ENCODE peak calls at places on chromosomes 11 and 22, in eight cellular contexts. O, R, S, F, E, Z, I and D are unnamed samples.

GRCh38 chr22:37234736-37235711 is 9.0 kb downstream of the RAC2 start:
- DNase-seq in E (no peak), F (no peak), S (no peak), R (no peak), I (no peak), O (no peak), Z (no peak), D (no peak)

GRCh38 chr11:123738374-123738773 is 3.1 kb downstream of the ZNF202 start:
- DNase-seq in O (no peak), R (no peak), E (no peak), Z (no peak), S (no peak), I (no peak), F (no peak), D (no peak)

GRCh38 chr11:70721006-70721405 is 322.7 kb downstream of the CTTN start:
- DNase-seq in Z (no peak), I (no peak), R (no peak), S (no peak), F (no peak), O (no peak), E (no peak), D (no peak)

GRCh38 chr11:77470971-77471370 is 2.9 kb downstream of the PAK1 start:
- DNase-seq in S (no peak), F (no peak), E (no peak), I (no peak), O (no peak), Z (no peak), R (no peak), D (no peak)

GRCh38 chr11:122741613-122742012 is 86.1 kb downstream of the UBASH3B start:
- DNase-seq in S (no peak), E (no peak), I (no peak), O (no peak), R (no peak), Z (no peak), F (no peak), D (no peak)

GRCh38 chr11:7544021-7544420 is 30.2 kb downstream of the PPFIBP2 start:
- DNase-seq in S (no peak), Z (no peak), O (no peak), I (no peak), R (no peak), E (no peak), F (no peak), D (no peak)

GRCh38 chr11:60867871-60868681 is 734 bp downstream of the ZP1 start:
- DNase-seq in S (no peak), I (no peak), E (no peak), R (no peak), F (no peak), Z (no peak), O (no peak), D (no peak)

GRCh38 chr11:13963169-13963948 is 836 bp downstream of the SPON1 start:
- DNase-seq in O (peak), F (no peak), Z (peak), E (peak), R (no peak), S (peak), I (no peak), D (no peak)

GRCh38 chr22:36467946-36468345 is 13.5 kb downstream of the TXN2 start:
- DNase-seq in Z (peak), R (peak), O (no peak), I (no peak), E (no peak), F (no peak), S (no peak), D (no peak)

GRCh38 chr22:50262460-50262911 is 1.0 kb upstream of the MAPK12 start:
- DNase-seq in R (peak), I (no peak), F (no peak), O (no peak), Z (no peak), E (no peak), S (no peak), D (no peak)

GRCh38 chr11:101442171-101442570 is 141.6 kb downstream of the TRPC6 start:
- DNase-seq in E (no peak), I (no peak), Z (peak), R (no peak), O (no peak), F (no peak), S (no peak), D (no peak)

GRCh38 chr22:17563936-17564391 is 666 bp downstream of the SLC25A18 start:
- DNase-seq in I (no peak), E (no peak), S (no peak), O (no peak), R (no peak), Z (peak), F (no peak), D (no peak)

GRCh38 chr11:103637250-103637649 is 399.2 kb upstream of the DDI1 start:
- DNase-seq in E (no peak), S (no peak), F (no peak), O (no peak), R (no peak), I (no peak), Z (peak), D (no peak)

GRCh38 chr22:49727191-49727880 is 100.3 kb downstream of the BRD1 start:
- DNase-seq in Z (no peak), I (no peak), S (no peak), F (no peak), E (peak), R (no peak), O (no peak), D (no peak)

GRCh38 chr11:102449651-102450570 is 2.7 kb downstream of the TMEM123 start:
- DNase-seq in E (no peak), S (no peak), O (no peak), R (no peak), F (no peak), I (no peak), Z (peak), D (no peak)

GRCh38 chr11:76164861-76165751 is 41.2 kb downstream of the WNT11 start:
- DNase-seq in I (no peak), Z (no peak), S (no peak), R (no peak), F (no peak), O (no peak), E (no peak), D (no peak)

GRCh38 chr11:32121012-32121411 is 30.1 kb downstream of the RCN1 start:
- DNase-seq in F (no peak), O (no peak), E (no peak), Z (no peak), R (no peak), I (no peak), S (no peak), D (no peak)

GRCh38 chr22:46596032-46596441 is 24.1 kb upstream of the GRAMD4 start:
- DNase-seq in Z (peak), R (peak), O (no peak), S (no peak), F (no peak), I (no peak), E (no peak), D (no peak)

GRCh38 chr11:73325036-73325981 is 17.2 kb downstream of the ARHGEF17 start:
- DNase-seq in F (no peak), S (no peak), R (no peak), O (no peak), E (no peak), Z (peak), I (no peak), D (no peak)

GRCh38 chr22:47392729-47393128 is 630.3 kb downstream of the TBC1D22A start:
- DNase-seq in O (no peak), E (no peak), I (no peak), Z (no peak), R (no peak), F (no peak), S (no peak), D (no peak)

GRCh38 chr11:66981976-66982578 is 7.0 kb downstream of the C11orf86 start:
- DNase-seq in F (no peak), O (peak), R (peak), S (no peak), Z (peak), E (no peak), I (no peak), D (peak)

GRCh38 chr11:118622376-118623290 is 15.2 kb downstream of the PHLDB1 start:
- DNase-seq in S (no peak), Z (peak), R (peak), F (peak), I (no peak), O (no peak), E (no peak), D (no peak)

GRCh38 chr22:37229012-37229804 is 14.9 kb downstream of the RAC2 start:
- DNase-seq in E (no peak), S (peak), I (no peak), Z (peak), O (no peak), R (peak), F (no peak), D (no peak)

GRCh38 chr11:14969922-14970323 is 2.2 kb downstream of the CALCA start:
- DNase-seq in Z (no peak), F (no peak), R (peak), O (peak), S (peak), I (peak), E (no peak), D (no peak)

GRCh38 chr11:62501432-62501891 is 45.1 kb downstream of the AHNAK start:
- DNase-seq in R (no peak), I (no peak), S (no peak), F (no peak), Z (peak), E (no peak), O (no peak), D (no peak)

GRCh38 chr11:115437902-115438575 is 66.2 kb downstream of the CADM1 start:
- DNase-seq in I (no peak), O (no peak), Z (no peak), E (no peak), R (no peak), S (no peak), F (no peak), D (no peak)

GRCh38 chr11:71385091-71385490 is 63.1 kb downstream of the DHCR7 start:
- DNase-seq in F (no peak), I (no peak), E (no peak), O (no peak), R (no peak), Z (no peak), S (no peak), D (no peak)

GRCh38 chr11:29306527-29306926 is 710.3 kb downstream of the KCNA4 start:
- DNase-seq in S (no peak), R (no peak), F (no peak), I (no peak), E (no peak), O (no peak), Z (peak), D (no peak)